ENCODE peak calls at places on chromosomes 4 and X, in six cellular contexts. O is activated effector memory CD4-positive, alpha-beta T cell treated with Interleukin-2 at 50 U/mL for 16 hours; V is Right ventricle myocardium superior; Q is cardiac muscle cell; U is GM03348; E is thoracic aorta. I is an unnamed sample.
A peak's percentile ranks its signal among the peaks of the same experiment; 100 is the strongest.

GRCh38 chr4:181085584-181085983 is 1157.6 kb upstream of the TENM3 start:
- DNase-seq in O (no peak), V (no peak), Q (no peak), U (peak; percentile 2), E (no peak), I (no peak)

GRCh38 chr4:153647975-153648374 is 36.1 kb upstream of the TLR2 start:
- DNase-seq in O (no peak), V (no peak), Q (no peak), U (no peak), E (no peak), I (no peak)

GRCh38 chr4:54794033-54794432 is 136.3 kb downstream of the KIT start:
- DNase-seq in O (no peak), V (no peak), Q (no peak), U (no peak), E (no peak), I (no peak)

GRCh38 chr4:11427201-11427996 is 1.3 kb downstream of the HS3ST1 start:
- DNase-seq in O (no peak), V (peak; percentile 41), Q (no peak), U (no peak), E (no peak), I (peak; percentile 52)

GRCh38 chr4:38069271-38069760 is 109.1 kb downstream of the PTTG2 start:
- DNase-seq in O (peak; percentile 8), V (no peak), Q (peak; percentile 49), U (no peak), E (no peak), I (peak; percentile 85)

GRCh38 chr4:72006576-72006975 is 25.2 kb upstream of the NPFFR2 start:
- DNase-seq in O (no peak), V (no peak), Q (no peak), U (peak; percentile 52), E (no peak), I (no peak)

GRCh38 chr4:116027311-116027710 is 913.9 kb upstream of the NDST4 start:
- DNase-seq in O (no peak), V (no peak), Q (no peak), U (no peak), E (no peak), I (no peak)

GRCh38 chr4:124658795-124659194 is 53.7 kb downstream of the ANKRD50 start:
- DNase-seq in O (no peak), V (no peak), Q (no peak), U (no peak), E (no peak), I (no peak)

GRCh38 chr4:98749206-98749605 is 90.8 kb upstream of the TSPAN5 start:
- DNase-seq in O (no peak), V (no peak), Q (no peak), U (no peak), E (no peak), I (no peak)

GRCh38 chrX:114959729-114960128 is 57.7 kb downstream of the IL13RA2 start:
- DNase-seq in O (no peak), V (no peak), Q (peak; percentile 43), U (peak; percentile 29), E (no peak), I (no peak)

GRCh38 chr4:109998867-109999303 is 86.2 kb downstream of the EGF start:
- DNase-seq in O (no peak), V (no peak), Q (peak; percentile 73), U (peak; percentile 65), E (no peak), I (no peak)

GRCh38 chr4:77418333-77418732 is 187.3 kb upstream of the CXCL13 start:
- DNase-seq in O (no peak), V (no peak), Q (no peak), U (no peak), E (no peak), I (no peak)

GRCh38 chrX:111376897-111377601 is 34.9 kb downstream of the DCX start:
- DNase-seq in O (no peak), V (no peak), Q (peak; percentile 29), U (no peak), E (no peak), I (no peak)

GRCh38 chr4:186733778-186734177 is 10.1 kb upstream of the FAT1 start:
- DNase-seq in O (no peak), V (no peak), Q (no peak), U (no peak), E (no peak), I (no peak)

GRCh38 chrX:48597353-48598264 is at the start of gene WDR13:
- DNase-seq in O (peak; percentile 84), V (peak; percentile 94), Q (peak; percentile 88), U (peak; percentile 93), E (peak; percentile 70), I (peak; percentile 95)

GRCh38 chrX:123331349-123331748 is 147.3 kb downstream of the GRIA3 start:
- DNase-seq in O (no peak), V (no peak), Q (no peak), U (no peak), E (no peak), I (no peak)

GRCh38 chr4:3136454-3136853 is 62.0 kb downstream of the HTT start:
- DNase-seq in O (no peak), V (no peak), Q (no peak), U (peak; percentile 14), E (no peak), I (no peak)

GRCh38 chr4:127809173-127809800 is 27.2 kb downstream of the HSPA4L start:
- DNase-seq in O (no peak), V (no peak), Q (peak; percentile 17), U (no peak), E (no peak), I (no peak)

GRCh38 chr4:75907956-75908355 is 5.7 kb upstream of the PPEF2 start:
- DNase-seq in O (no peak), V (no peak), Q (no peak), U (no peak), E (no peak), I (no peak)

GRCh38 chr4:27027428-27027827 is 166.8 kb downstream of the STIM2 start:
- DNase-seq in O (no peak), V (no peak), Q (no peak), U (no peak), E (no peak), I (no peak)

GRCh38 chr4:103364066-103364465 is 165.9 kb upstream of the CENPE start:
- DNase-seq in O (no peak), V (no peak), Q (no peak), U (no peak), E (no peak), I (no peak)

GRCh38 chr4:109128589-109128988 is 173.9 kb downstream of the COL25A1 start:
- DNase-seq in O (no peak), V (no peak), Q (no peak), U (no peak), E (no peak), I (no peak)

GRCh38 chr4:129179276-129179675 is 83.3 kb downstream of the C4orf33 start:
- DNase-seq in O (no peak), V (no peak), Q (no peak), U (no peak), E (no peak), I (no peak)

GRCh38 chr4:174217273-174218126 is 66.0 kb downstream of the FBXO8 start:
- DNase-seq in O (no peak), V (peak; percentile 73), Q (peak; percentile 44), U (peak; percentile 71), E (no peak), I (no peak)

GRCh38 chr4:30757357-30757756 is 37.2 kb downstream of the PCDH7 start:
- DNase-seq in O (no peak), V (no peak), Q (no peak), U (peak; percentile 71), E (no peak), I (no peak)

GRCh38 chr4:65370709-65371108 is 299.6 kb downstream of the EPHA5 start:
- DNase-seq in O (no peak), V (no peak), Q (no peak), U (no peak), E (no peak), I (no peak)

GRCh38 chr4:7422898-7423180 is 11.9 kb downstream of the PSAPL1 start:
- DNase-seq in O (no peak), V (no peak), Q (no peak), U (no peak), E (no peak), I (no peak)

GRCh38 chrX:104833401-104833800 is 267.4 kb downstream of the IL1RAPL2 start:
- DNase-seq in O (no peak), V (no peak), Q (no peak), U (no peak), E (no peak), I (no peak)

GRCh38 chr4:16226816-16227461 is 668 bp upstream of the TAPT1 start:
- DNase-seq in O (peak; percentile 20), V (peak; percentile 76), Q (peak; percentile 74), U (peak; percentile 63), E (no peak), I (peak; percentile 79)

GRCh38 chrX:115895678-115896329 is 274.7 kb upstream of the AGTR2 start:
- DNase-seq in O (no peak), V (no peak), Q (no peak), U (no peak), E (no peak), I (no peak)

GRCh38 chrX:106939566-106939965 is 19.4 kb downstream of the CLDN2 start:
- DNase-seq in O (no peak), V (no peak), Q (no peak), U (no peak), E (no peak), I (no peak)

GRCh38 chr4:106062452-106062875 is 167.2 kb downstream of the NPNT start:
- DNase-seq in O (no peak), V (no peak), Q (no peak), U (peak; percentile 34), E (no peak), I (no peak)

GRCh38 chr4:113996599-113997177 is 17.2 kb upstream of the ARSJ start:
- DNase-seq in O (no peak), V (no peak), Q (no peak), U (no peak), E (no peak), I (no peak)

GRCh38 chr4:45275862-45276261 is 549.5 kb upstream of the GNPDA2 start:
- DNase-seq in O (no peak), V (peak; percentile 21), Q (no peak), U (no peak), E (no peak), I (no peak)

GRCh38 chrX:44667771-44668170 is 125.1 kb upstream of the FUNDC1 start:
- DNase-seq in O (no peak), V (no peak), Q (no peak), U (no peak), E (no peak), I (no peak)

GRCh38 chrX:72540318-72540717 is 32.3 kb downstream of the HDAC8 start:
- DNase-seq in O (no peak), V (no peak), Q (peak; percentile 6), U (peak; percentile 27), E (no peak), I (no peak)

GRCh38 chrX:47226531-47227333 is 6.1 kb upstream of the USP11 start:
- DNase-seq in O (no peak), V (no peak), Q (no peak), U (no peak), E (no peak), I (no peak)

GRCh38 chr4:148444296-148445070 is 2.3 kb upstream of the NR3C2 start:
- DNase-seq in O (peak; percentile 44), V (peak; percentile 48), Q (peak; percentile 63), U (peak; percentile 42), E (no peak), I (peak; percentile 72)

GRCh38 chr4:169017971-169018370 is 7.9 kb upstream of the CBR4 start:
- DNase-seq in O (no peak), V (no peak), Q (no peak), U (no peak), E (no peak), I (no peak)

GRCh38 chr4:151485541-151486131 is 76.7 kb downstream of the FHIP1A start:
- DNase-seq in O (no peak), V (no peak), Q (no peak), U (no peak), E (no peak), I (no peak)

I was measured in mucosa of descending colon.